ENCODE peak calls at places on chromosome 21, in five cellular contexts. One of them, this sample, is unnamed.

GRCh38 chr21:25903599-25903998 is 168.8 kb downstream of the GABPA start:
- DNase-seq in K562: no peak
- DNase-seq in WTC11: no peak
- DNase-seq in HEK293T: no peak
- DNase-seq in HCT116: no peak
- DNase-seq in this sample: no peak

GRCh38 chr21:16082038-16082816 is 352.4 kb downstream of the USP25 start:
- DNase-seq in K562: no peak
- DNase-seq in WTC11: no peak
- DNase-seq in HEK293T: no peak
- DNase-seq in HCT116: no peak
- DNase-seq in this sample: no peak

GRCh38 chr21:26659181-26659580 is 86.1 kb upstream of the CYYR1 start:
- DNase-seq in K562: no peak
- DNase-seq in WTC11: no peak
- DNase-seq in HEK293T: no peak
- DNase-seq in HCT116: no peak
- DNase-seq in this sample: no peak

GRCh38 chr21:23543334-23543733 is 2063.9 kb downstream of the MRPL39 start:
- DNase-seq in K562: no peak
- DNase-seq in WTC11: no peak
- DNase-seq in HEK293T: no peak
- DNase-seq in HCT116: no peak
- DNase-seq in this sample: no peak

GRCh38 chr21:43981871-43982210 is 30.3 kb upstream of the TRAPPC10 start:
- DNase-seq in K562: no peak
- DNase-seq in WTC11: no peak
- DNase-seq in HEK293T: no peak
- DNase-seq in HCT116: no peak
- DNase-seq in this sample: no peak

GRCh38 chr21:42038826-42039425 is 28.8 kb upstream of the ZBTB21 start:
- DNase-seq in K562: no peak
- DNase-seq in WTC11: no peak
- DNase-seq in HEK293T: no peak
- DNase-seq in HCT116: no peak
- DNase-seq in this sample: no peak

GRCh38 chr21:34157456-34158025 is 84.2 kb downstream of the MRPS6 start:
- DNase-seq in K562: no peak
- DNase-seq in WTC11: no peak
- DNase-seq in HEK293T: no peak
- DNase-seq in HCT116: no peak
- DNase-seq in this sample: no peak

GRCh38 chr21:38404134-38404533 is 94.1 kb downstream of the ERG start:
- DNase-seq in K562: no peak
- DNase-seq in WTC11: no peak
- DNase-seq in HEK293T: no peak
- DNase-seq in HCT116: no peak
- DNase-seq in this sample: no peak

GRCh38 chr21:28959367-28960099 is 33.1 kb downstream of the LTN1 start:
- DNase-seq in K562: no peak
- DNase-seq in WTC11: no peak
- DNase-seq in HEK293T: no peak
- DNase-seq in HCT116: no peak
- DNase-seq in this sample: no peak

GRCh38 chr21:26826801-26827200 is 18.4 kb downstream of the ADAMTS1 start:
- DNase-seq in K562: no peak
- DNase-seq in WTC11: no peak
- DNase-seq in HEK293T: no peak
- DNase-seq in HCT116: no peak
- DNase-seq in this sample: no peak

GRCh38 chr21:25949701-25950100 is 214.9 kb downstream of the GABPA start:
- DNase-seq in K562: no peak
- DNase-seq in WTC11: no peak
- DNase-seq in HEK293T: no peak
- DNase-seq in HCT116: no peak
- DNase-seq in this sample: no peak

GRCh38 chr21:26148071-26148470 is 22.5 kb downstream of the APP start:
- DNase-seq in K562: no peak
- DNase-seq in WTC11: peak; percentile 61
- DNase-seq in HEK293T: no peak
- DNase-seq in HCT116: no peak
- DNase-seq in this sample: no peak

GRCh38 chr21:37564341-37564923 is 197.9 kb downstream of the DYRK1A start:
- DNase-seq in K562: peak; percentile 82
- DNase-seq in WTC11: peak; percentile 37
- DNase-seq in HEK293T: peak; percentile 48
- DNase-seq in HCT116: peak; percentile 98
- DNase-seq in this sample: no peak

GRCh38 chr21:44024895-44025353 is 12.8 kb downstream of the TRAPPC10 start:
- DNase-seq in K562: peak; percentile 48
- DNase-seq in WTC11: no peak
- DNase-seq in HEK293T: peak; percentile 65
- DNase-seq in HCT116: no peak
- DNase-seq in this sample: no peak

GRCh38 chr21:26736449-26736848 is 108.8 kb downstream of the ADAMTS1 start:
- DNase-seq in K562: no peak
- DNase-seq in WTC11: no peak
- DNase-seq in HEK293T: no peak
- DNase-seq in HCT116: no peak
- DNase-seq in this sample: no peak

GRCh38 chr21:24829397-24829796 is 777.9 kb downstream of the MRPL39 start:
- DNase-seq in K562: no peak
- DNase-seq in WTC11: no peak
- DNase-seq in HEK293T: no peak
- DNase-seq in HCT116: no peak
- DNase-seq in this sample: no peak

GRCh38 chr21:41874611-41875010 is 4.5 kb downstream of the PRDM15 start:
- DNase-seq in K562: no peak
- DNase-seq in WTC11: no peak
- DNase-seq in HEK293T: no peak
- DNase-seq in HCT116: no peak
- DNase-seq in this sample: no peak

GRCh38 chr21:23016617-23017016 is 2018.4 kb downstream of the NCAM2 start:
- DNase-seq in K562: no peak
- DNase-seq in WTC11: peak; percentile 46
- DNase-seq in HEK293T: peak; percentile 23
- DNase-seq in HCT116: no peak
- DNase-seq in this sample: no peak

GRCh38 chr21:15848632-15849031 is 118.8 kb downstream of the USP25 start:
- DNase-seq in K562: no peak
- DNase-seq in WTC11: no peak
- DNase-seq in HEK293T: no peak
- DNase-seq in HCT116: no peak
- DNase-seq in this sample: no peak

GRCh38 chr21:16633851-16634521 is 878.9 kb upstream of the CXADR start:
- DNase-seq in K562: no peak
- DNase-seq in WTC11: no peak
- DNase-seq in HEK293T: no peak
- DNase-seq in HCT116: no peak
- DNase-seq in this sample: no peak

GRCh38 chr21:42830456-42831455 is 48.6 kb downstream of the WDR4 start:
- DNase-seq in K562: peak; percentile 26
- DNase-seq in WTC11: no peak
- DNase-seq in HEK293T: no peak
- DNase-seq in HCT116: no peak
- DNase-seq in this sample: peak; percentile 44

GRCh38 chr21:39714331-39714730 is 30.7 kb upstream of the IGSF5 start:
- DNase-seq in K562: no peak
- DNase-seq in WTC11: no peak
- DNase-seq in HEK293T: no peak
- DNase-seq in HCT116: no peak
- DNase-seq in this sample: no peak
- TF ChIP-seq SP1 in K562: no peak
- TF ChIP-seq SP1 in WTC11: no peak
- TF ChIP-seq SP1 in HEK293T: no peak
- TF ChIP-seq SP1 in HCT116: no peak
- TF ChIP-seq SP1 in this sample: no peak

GRCh38 chr21:33069994-33070811 is at the start of gene OLIG1:
- DNase-seq in K562: no peak
- DNase-seq in WTC11: peak; percentile 82
- DNase-seq in HEK293T: peak; percentile 88
- DNase-seq in HCT116: no peak
- DNase-seq in this sample: no peak
- TF ChIP-seq SP1 in K562: no peak
- TF ChIP-seq SP1 in WTC11: no peak
- TF ChIP-seq SP1 in HEK293T: no peak
- TF ChIP-seq SP1 in HCT116: no peak
- TF ChIP-seq SP1 in this sample: no peak

GRCh38 chr21:33022489-33022827 is 3.3 kb upstream of the OLIG2 start:
- DNase-seq in K562: no peak
- DNase-seq in WTC11: no peak
- DNase-seq in HEK293T: no peak
- DNase-seq in HCT116: no peak
- DNase-seq in this sample: no peak
- TF ChIP-seq SP1 in K562: no peak
- TF ChIP-seq SP1 in WTC11: no peak
- TF ChIP-seq SP1 in HEK293T: no peak
- TF ChIP-seq SP1 in HCT116: no peak
- TF ChIP-seq SP1 in this sample: no peak

DNA sequence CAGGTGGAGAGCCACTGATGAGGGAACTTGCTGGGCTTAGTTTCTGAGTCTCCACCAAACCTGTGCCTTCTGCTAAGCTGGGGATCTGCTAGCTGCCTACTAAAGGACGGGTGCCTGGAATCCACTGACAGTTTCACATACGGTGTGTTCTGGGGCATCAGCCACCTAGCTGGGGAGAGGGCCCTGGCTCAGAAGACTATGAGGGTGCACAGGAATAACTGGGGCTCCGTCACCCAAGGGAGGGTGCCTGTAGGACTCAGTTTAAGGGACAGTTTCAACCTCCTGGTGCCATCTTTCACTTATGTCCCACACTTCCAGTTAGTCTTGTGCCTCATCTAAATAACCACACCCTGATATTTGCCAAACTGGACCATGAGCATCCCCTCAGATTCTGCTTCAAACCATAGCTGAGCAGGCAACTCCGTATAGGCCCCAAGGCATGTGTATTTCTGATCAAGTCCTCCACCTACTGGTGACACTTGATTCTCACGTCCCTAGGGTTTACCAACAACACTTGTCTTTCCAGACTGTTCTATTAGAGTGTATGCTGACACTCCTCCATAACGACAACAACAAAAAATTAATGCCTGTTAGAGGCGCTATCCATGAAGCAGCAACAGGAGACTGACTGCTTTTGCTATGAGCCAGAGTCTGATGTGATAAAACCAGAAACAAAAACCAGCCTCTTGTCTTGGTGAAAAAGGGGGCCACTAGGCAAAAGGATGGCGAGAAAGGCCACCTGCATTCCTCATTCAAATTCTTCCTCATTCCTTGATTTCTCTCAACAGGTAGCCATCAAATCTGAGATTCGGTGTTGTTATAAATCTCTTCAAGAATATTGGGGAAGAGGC is 55.0 kb upstream of the PAXBP1 start:
- DNase-seq in K562: peak; percentile 38
- DNase-seq in WTC11: peak; percentile 22
- DNase-seq in HEK293T: peak; percentile 66
- DNase-seq in HCT116: peak; percentile 60
- DNase-seq in this sample: no peak
- TF ChIP-seq SP1 in K562: no peak
- TF ChIP-seq SP1 in WTC11: no peak
- TF ChIP-seq SP1 in HEK293T: no peak
- TF ChIP-seq SP1 in HCT116: no peak
- TF ChIP-seq SP1 in this sample: no peak

GRCh38 chr21:39863111-39863510 is 4.1 kb upstream of the PCP4 start:
- DNase-seq in K562: no peak
- DNase-seq in WTC11: no peak
- DNase-seq in HEK293T: no peak
- DNase-seq in HCT116: no peak
- DNase-seq in this sample: no peak
- TF ChIP-seq SP1 in K562: no peak
- TF ChIP-seq SP1 in WTC11: no peak
- TF ChIP-seq SP1 in HEK293T: no peak
- TF ChIP-seq SP1 in HCT116: no peak
- TF ChIP-seq SP1 in this sample: no peak

DNA sequence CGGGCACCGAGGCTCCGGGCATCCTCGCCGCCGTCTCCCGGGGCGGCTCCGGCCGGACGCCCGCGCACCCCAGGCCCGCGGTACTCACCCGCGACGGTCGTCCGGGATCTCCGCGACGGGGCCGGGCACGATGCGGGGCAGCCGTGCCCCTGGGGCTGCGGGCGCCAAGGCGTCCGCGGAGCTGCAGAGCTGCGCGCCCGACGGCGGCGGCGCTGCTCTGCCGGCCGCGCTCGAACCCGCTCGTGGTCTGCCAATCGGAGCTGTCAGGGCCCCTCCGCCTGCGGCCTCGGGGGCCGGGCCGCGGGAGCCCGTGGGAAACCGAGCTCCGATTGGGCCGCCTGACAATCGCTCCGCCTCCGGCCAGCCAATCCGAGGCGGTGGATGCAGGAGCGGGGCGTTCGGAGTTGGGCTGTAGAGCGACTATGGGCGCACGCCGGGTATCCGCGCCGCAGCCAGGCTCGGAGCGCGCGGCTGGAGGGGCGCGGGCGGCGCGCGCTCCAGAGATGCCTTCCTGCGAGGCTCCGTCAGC is 100.6 kb upstream of the SOD1 start:
- DNase-seq in K562: no peak
- DNase-seq in WTC11: peak; percentile 96
- DNase-seq in HEK293T: peak; percentile 96
- DNase-seq in HCT116: peak; percentile 80
- DNase-seq in this sample: peak; percentile 92
- TF ChIP-seq SP1 in K562: no peak
- TF ChIP-seq SP1 in WTC11: peak; percentile 49
- TF ChIP-seq SP1 in HEK293T: no peak
- TF ChIP-seq SP1 in HCT116: no peak
- TF ChIP-seq SP1 in this sample: no peak

DNA sequence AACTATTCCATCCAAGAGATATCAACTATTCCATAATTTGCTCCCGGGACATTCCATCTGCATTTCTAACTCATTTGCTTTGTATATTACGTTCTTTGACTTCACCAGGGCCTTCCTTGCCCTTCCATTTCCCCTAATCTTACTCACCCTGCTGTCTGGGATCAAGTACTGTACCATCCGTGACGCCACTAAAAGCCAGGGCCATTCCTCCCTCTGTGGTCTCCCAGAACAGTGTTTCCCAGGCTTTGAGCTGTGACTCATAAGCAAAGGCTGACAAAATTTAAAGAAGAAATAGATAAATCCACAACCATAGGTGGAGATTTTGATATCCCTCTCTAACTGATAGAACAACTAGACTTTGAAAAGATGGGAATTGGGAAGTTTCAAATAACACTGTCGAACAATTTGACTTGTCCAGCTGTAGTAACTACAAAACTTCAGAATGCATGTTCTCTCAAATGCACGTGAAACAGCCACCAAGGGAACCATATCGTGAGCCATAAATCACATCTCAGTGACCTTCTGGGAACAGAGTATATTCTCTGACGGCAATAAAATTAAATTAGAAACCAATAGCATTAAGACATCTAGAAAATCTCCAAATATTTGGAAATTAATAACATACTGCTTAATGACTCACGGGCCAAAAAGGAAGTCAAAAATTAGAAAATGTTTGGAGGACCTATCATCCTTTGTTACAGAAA is 501.0 kb downstream of the SETD4 start:
- DNase-seq in K562: no peak
- DNase-seq in WTC11: no peak
- DNase-seq in HEK293T: no peak
- DNase-seq in HCT116: no peak
- DNase-seq in this sample: no peak
- TF ChIP-seq SP1 in K562: no peak
- TF ChIP-seq SP1 in WTC11: no peak
- TF ChIP-seq SP1 in HEK293T: no peak
- TF ChIP-seq SP1 in HCT116: no peak
- TF ChIP-seq SP1 in this sample: no peak